ENCODE peak calls at places on chromosomes 1 and 21, in six cellular contexts. One of them, this sample, is unnamed.

GRCh38 chr1:212651521-212651920 is 43.0 kb downstream of the ATF3 start:
- DNase-seq in mammary epithelial cell: no peak
- DNase-seq in colonic mucosa: no peak
- DNase-seq in brain microvascular endothelial cell: peak
- DNase-seq in CD4-positive, alpha-beta T cell: no peak
- DNase-seq in substantia nigra: no peak
- DNase-seq in this sample: no peak

GRCh38 chr1:109782927-109783326 is 19.2 kb upstream of the EPS8L3 start:
- DNase-seq in brain microvascular endothelial cell: no peak
- DNase-seq in colonic mucosa: no peak
- DNase-seq in substantia nigra: no peak
- DNase-seq in CD4-positive, alpha-beta T cell: no peak
- DNase-seq in mammary epithelial cell: no peak
- DNase-seq in this sample: no peak

GRCh38 chr1:62318756-62319544 is at the start of gene KANK4:
- DNase-seq in substantia nigra: no peak
- DNase-seq in colonic mucosa: peak
- DNase-seq in mammary epithelial cell: no peak
- DNase-seq in CD4-positive, alpha-beta T cell: no peak
- DNase-seq in brain microvascular endothelial cell: no peak
- DNase-seq in this sample: no peak

GRCh38 chr1:39788758-39789570 is at the start of gene BMP8B:
- DNase-seq in mammary epithelial cell: peak
- DNase-seq in CD4-positive, alpha-beta T cell: peak
- DNase-seq in colonic mucosa: peak
- DNase-seq in substantia nigra: peak
- DNase-seq in brain microvascular endothelial cell: no peak
- DNase-seq in this sample: no peak

GRCh38 chr1:166197141-166197540 is 30.3 kb upstream of the FAM78B start:
- DNase-seq in colonic mucosa: no peak
- DNase-seq in brain microvascular endothelial cell: no peak
- DNase-seq in mammary epithelial cell: peak
- DNase-seq in substantia nigra: no peak
- DNase-seq in CD4-positive, alpha-beta T cell: no peak
- DNase-seq in this sample: no peak

GRCh38 chr1:7230121-7230895 is 445.1 kb downstream of the CAMTA1 start:
- DNase-seq in colonic mucosa: no peak
- DNase-seq in mammary epithelial cell: no peak
- DNase-seq in CD4-positive, alpha-beta T cell: no peak
- DNase-seq in brain microvascular endothelial cell: no peak
- DNase-seq in substantia nigra: no peak
- DNase-seq in this sample: no peak

GRCh38 chr1:169024800-169025253 is 81.7 kb upstream of the ATP1B1 start:
- DNase-seq in CD4-positive, alpha-beta T cell: no peak
- DNase-seq in mammary epithelial cell: no peak
- DNase-seq in brain microvascular endothelial cell: no peak
- DNase-seq in substantia nigra: no peak
- DNase-seq in colonic mucosa: no peak
- DNase-seq in this sample: no peak

GRCh38 chr1:202671388-202671787 is 38.9 kb downstream of the SYT2 start:
- DNase-seq in substantia nigra: no peak
- DNase-seq in colonic mucosa: peak
- DNase-seq in brain microvascular endothelial cell: no peak
- DNase-seq in mammary epithelial cell: no peak
- DNase-seq in CD4-positive, alpha-beta T cell: no peak
- DNase-seq in this sample: no peak

GRCh38 chr1:70146488-70146887 is 58.9 kb downstream of the LRRC40 start:
- DNase-seq in colonic mucosa: no peak
- DNase-seq in CD4-positive, alpha-beta T cell: no peak
- DNase-seq in brain microvascular endothelial cell: peak
- DNase-seq in mammary epithelial cell: peak
- DNase-seq in substantia nigra: no peak
- DNase-seq in this sample: no peak

GRCh38 chr1:99745684-99746083 is 20.8 kb downstream of the FRRS1 start:
- DNase-seq in brain microvascular endothelial cell: no peak
- DNase-seq in CD4-positive, alpha-beta T cell: no peak
- DNase-seq in colonic mucosa: no peak
- DNase-seq in mammary epithelial cell: no peak
- DNase-seq in substantia nigra: no peak
- DNase-seq in this sample: no peak

GRCh38 chr1:51523931-51524330 is 4.9 kb upstream of the EPS15 start:
- DNase-seq in brain microvascular endothelial cell: no peak
- DNase-seq in substantia nigra: no peak
- DNase-seq in CD4-positive, alpha-beta T cell: no peak
- DNase-seq in colonic mucosa: no peak
- DNase-seq in mammary epithelial cell: no peak
- DNase-seq in this sample: no peak

GRCh38 chr1:157403203-157403602 is 149.1 kb downstream of the FCRL5 start:
- DNase-seq in colonic mucosa: peak
- DNase-seq in brain microvascular endothelial cell: no peak
- DNase-seq in mammary epithelial cell: peak
- DNase-seq in CD4-positive, alpha-beta T cell: no peak
- DNase-seq in substantia nigra: no peak
- DNase-seq in this sample: no peak

GRCh38 chr21:43971201-43971991 is 40.7 kb upstream of the TRAPPC10 start:
- DNase-seq in brain microvascular endothelial cell: no peak
- DNase-seq in mammary epithelial cell: no peak
- DNase-seq in colonic mucosa: no peak
- DNase-seq in substantia nigra: no peak
- DNase-seq in CD4-positive, alpha-beta T cell: no peak
- DNase-seq in this sample: no peak

GRCh38 chr1:247551716-247552115 is 2.8 kb downstream of the GCSAML start:
- DNase-seq in substantia nigra: no peak
- DNase-seq in brain microvascular endothelial cell: peak
- DNase-seq in colonic mucosa: no peak
- DNase-seq in mammary epithelial cell: peak
- DNase-seq in CD4-positive, alpha-beta T cell: no peak
- DNase-seq in this sample: no peak

GRCh38 chr1:41775961-41776585 is 142.6 kb downstream of the HIVEP3 start:
- DNase-seq in colonic mucosa: no peak
- DNase-seq in CD4-positive, alpha-beta T cell: no peak
- DNase-seq in brain microvascular endothelial cell: no peak
- DNase-seq in substantia nigra: no peak
- DNase-seq in mammary epithelial cell: no peak
- DNase-seq in this sample: no peak

GRCh38 chr1:47651311-47652089 is 213.7 kb downstream of the FOXD2 start:
- DNase-seq in colonic mucosa: peak
- DNase-seq in brain microvascular endothelial cell: no peak
- DNase-seq in mammary epithelial cell: no peak
- DNase-seq in CD4-positive, alpha-beta T cell: no peak
- DNase-seq in substantia nigra: no peak
- DNase-seq in this sample: no peak

GRCh38 chr1:89995595-89996397 is 886 bp downstream of the ZNF326 start:
- DNase-seq in colonic mucosa: no peak
- DNase-seq in brain microvascular endothelial cell: no peak
- DNase-seq in CD4-positive, alpha-beta T cell: no peak
- DNase-seq in mammary epithelial cell: no peak
- DNase-seq in substantia nigra: no peak
- DNase-seq in this sample: no peak

GRCh38 chr21:17492415-17493168 is 20.3 kb upstream of the CXADR start:
- DNase-seq in CD4-positive, alpha-beta T cell: no peak
- DNase-seq in substantia nigra: no peak
- DNase-seq in mammary epithelial cell: peak
- DNase-seq in brain microvascular endothelial cell: no peak
- DNase-seq in colonic mucosa: no peak
- DNase-seq in this sample: no peak

GRCh38 chr1:43651922-43652321 is 2.0 kb downstream of the KDM4A start:
- DNase-seq in colonic mucosa: peak
- DNase-seq in brain microvascular endothelial cell: no peak
- DNase-seq in substantia nigra: no peak
- DNase-seq in CD4-positive, alpha-beta T cell: no peak
- DNase-seq in mammary epithelial cell: no peak
- DNase-seq in this sample: no peak

GRCh38 chr1:43650306-43650941 is 475 bp downstream of the KDM4A start:
- DNase-seq in CD4-positive, alpha-beta T cell: peak
- DNase-seq in mammary epithelial cell: peak
- DNase-seq in substantia nigra: peak
- DNase-seq in colonic mucosa: peak
- DNase-seq in brain microvascular endothelial cell: peak
- DNase-seq in this sample: peak

GRCh38 chr1:43653893-43654292 is 3.9 kb downstream of the KDM4A start:
- DNase-seq in brain microvascular endothelial cell: peak
- DNase-seq in substantia nigra: no peak
- DNase-seq in CD4-positive, alpha-beta T cell: no peak
- DNase-seq in mammary epithelial cell: no peak
- DNase-seq in colonic mucosa: no peak
- DNase-seq in this sample: no peak

GRCh38 chr1:43653339-43653738 is 3.4 kb downstream of the KDM4A start:
- DNase-seq in brain microvascular endothelial cell: peak
- DNase-seq in colonic mucosa: no peak
- DNase-seq in substantia nigra: no peak
- DNase-seq in mammary epithelial cell: peak
- DNase-seq in CD4-positive, alpha-beta T cell: no peak
- DNase-seq in this sample: no peak

GRCh38 chr1:43651188-43651587 is 1.2 kb downstream of the KDM4A start:
- DNase-seq in CD4-positive, alpha-beta T cell: no peak
- DNase-seq in mammary epithelial cell: peak
- DNase-seq in substantia nigra: no peak
- DNase-seq in colonic mucosa: peak
- DNase-seq in brain microvascular endothelial cell: no peak
- DNase-seq in this sample: no peak
- H3K27ac ChIP-seq in CD4-positive, alpha-beta T cell: no peak
- H3K27ac ChIP-seq in mammary epithelial cell: peak
- H3K27ac ChIP-seq in substantia nigra: peak
- H3K27ac ChIP-seq in colonic mucosa: peak
- H3K27ac ChIP-seq in brain microvascular endothelial cell: no peak
- H3K27ac ChIP-seq in this sample: no peak

GRCh38 chr1:1918901-1919303 is at the start of gene TMEM52:
- DNase-seq in mammary epithelial cell: no peak
- DNase-seq in substantia nigra: no peak
- DNase-seq in colonic mucosa: no peak
- DNase-seq in CD4-positive, alpha-beta T cell: no peak
- DNase-seq in brain microvascular endothelial cell: no peak
- DNase-seq in this sample: no peak
- H3K27ac ChIP-seq in mammary epithelial cell: no peak
- H3K27ac ChIP-seq in substantia nigra: no peak
- H3K27ac ChIP-seq in colonic mucosa: peak
- H3K27ac ChIP-seq in CD4-positive, alpha-beta T cell: peak
- H3K27ac ChIP-seq in brain microvascular endothelial cell: no peak
- H3K27ac ChIP-seq in this sample: no peak

DNA sequence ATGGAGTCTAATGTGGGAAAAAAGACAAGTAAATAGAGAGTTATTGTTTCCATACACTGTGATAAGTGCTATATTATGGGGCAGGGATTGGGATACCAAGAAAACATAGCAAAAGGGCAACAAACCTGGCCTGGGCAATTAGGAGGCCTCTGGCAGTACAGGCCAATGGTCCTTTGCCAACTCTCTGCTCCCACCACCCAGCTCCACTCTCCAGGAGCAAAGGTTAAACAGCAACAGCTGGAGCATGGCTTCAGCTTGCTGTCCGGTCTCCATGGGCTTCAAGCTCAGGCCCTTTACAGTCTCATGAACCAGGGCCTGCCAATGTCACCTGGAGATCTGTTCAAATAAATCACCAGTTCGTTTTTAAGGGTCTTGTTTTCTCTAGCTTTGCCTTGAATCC is 37.2 kb upstream of the ARHGAP29 start:
- DNase-seq in substantia nigra: no peak
- DNase-seq in mammary epithelial cell: no peak
- DNase-seq in brain microvascular endothelial cell: no peak
- DNase-seq in CD4-positive, alpha-beta T cell: no peak
- DNase-seq in colonic mucosa: no peak
- DNase-seq in this sample: no peak
- H3K27ac ChIP-seq in substantia nigra: no peak
- H3K27ac ChIP-seq in mammary epithelial cell: no peak
- H3K27ac ChIP-seq in brain microvascular endothelial cell: no peak
- H3K27ac ChIP-seq in CD4-positive, alpha-beta T cell: no peak
- H3K27ac ChIP-seq in colonic mucosa: no peak
- H3K27ac ChIP-seq in this sample: no peak

GRCh38 chr1:246382589-246382988 is 124.5 kb downstream of the SMYD3 start:
- DNase-seq in mammary epithelial cell: no peak
- DNase-seq in brain microvascular endothelial cell: no peak
- DNase-seq in colonic mucosa: no peak
- DNase-seq in CD4-positive, alpha-beta T cell: no peak
- DNase-seq in substantia nigra: no peak
- DNase-seq in this sample: no peak
- H3K27ac ChIP-seq in mammary epithelial cell: no peak
- H3K27ac ChIP-seq in brain microvascular endothelial cell: no peak
- H3K27ac ChIP-seq in colonic mucosa: no peak
- H3K27ac ChIP-seq in CD4-positive, alpha-beta T cell: no peak
- H3K27ac ChIP-seq in substantia nigra: no peak
- H3K27ac ChIP-seq in this sample: no peak

GRCh38 chr1:194062526-194062925 is 876.1 kb upstream of the B3GALT2 start:
- DNase-seq in mammary epithelial cell: no peak
- DNase-seq in substantia nigra: no peak
- DNase-seq in CD4-positive, alpha-beta T cell: no peak
- DNase-seq in brain microvascular endothelial cell: no peak
- DNase-seq in colonic mucosa: no peak
- DNase-seq in this sample: no peak
- H3K27ac ChIP-seq in mammary epithelial cell: no peak
- H3K27ac ChIP-seq in substantia nigra: no peak
- H3K27ac ChIP-seq in CD4-positive, alpha-beta T cell: no peak
- H3K27ac ChIP-seq in brain microvascular endothelial cell: peak
- H3K27ac ChIP-seq in colonic mucosa: no peak
- H3K27ac ChIP-seq in this sample: no peak

DNA sequence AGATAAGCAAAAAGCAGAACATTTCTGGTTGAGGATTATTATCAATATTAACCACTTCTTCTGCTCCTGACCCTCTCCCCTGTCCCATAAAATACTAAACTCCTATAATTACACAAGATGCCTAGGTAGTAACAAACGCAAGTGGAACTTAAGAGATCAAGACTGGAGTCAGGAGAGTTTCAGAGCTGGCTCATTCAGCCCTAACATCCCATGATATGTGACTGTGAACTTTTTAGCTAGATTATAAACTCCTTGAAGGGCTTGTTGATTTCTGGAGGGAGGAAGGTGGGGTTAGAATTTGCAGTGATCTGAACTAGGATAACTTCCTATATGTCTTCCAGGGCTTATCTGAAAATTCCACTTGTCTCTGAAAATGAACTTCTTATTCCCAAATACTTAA is 130.6 kb downstream of the TGFB2 start:
- DNase-seq in mammary epithelial cell: no peak
- DNase-seq in substantia nigra: no peak
- DNase-seq in brain microvascular endothelial cell: no peak
- DNase-seq in colonic mucosa: no peak
- DNase-seq in CD4-positive, alpha-beta T cell: no peak
- DNase-seq in this sample: no peak
- H3K27ac ChIP-seq in mammary epithelial cell: peak
- H3K27ac ChIP-seq in substantia nigra: no peak
- H3K27ac ChIP-seq in brain microvascular endothelial cell: peak
- H3K27ac ChIP-seq in colonic mucosa: no peak
- H3K27ac ChIP-seq in CD4-positive, alpha-beta T cell: no peak
- H3K27ac ChIP-seq in this sample: no peak

GRCh38 chr1:160149235-160149634 is 2.2 kb upstream of the ATP1A4 start:
- DNase-seq in colonic mucosa: no peak
- DNase-seq in CD4-positive, alpha-beta T cell: no peak
- DNase-seq in brain microvascular endothelial cell: no peak
- DNase-seq in mammary epithelial cell: no peak
- DNase-seq in substantia nigra: no peak
- DNase-seq in this sample: no peak
- H3K27ac ChIP-seq in colonic mucosa: no peak
- H3K27ac ChIP-seq in CD4-positive, alpha-beta T cell: no peak
- H3K27ac ChIP-seq in brain microvascular endothelial cell: peak
- H3K27ac ChIP-seq in mammary epithelial cell: no peak
- H3K27ac ChIP-seq in substantia nigra: no peak
- H3K27ac ChIP-seq in this sample: no peak